ENCODE peak calls at places on chromosome 22, in eight cellular contexts. D is ovary, L is Calu3, T is H1, Y is kidney, A is choroid plexus epithelial cell, U is fibroblast of villous mesenchyme, V is colonic mucosa. P is an unnamed sample.

GRCh38 chr22:50656122-50657070 is 16.2 kb upstream of the SHANK3 start:
- DNase-seq in U (peak), Y (peak), A (peak), V (no peak), L (no peak), T (no peak), D (no peak), P (no peak)

GRCh38 chr22:27408068-27408467 is 393.5 kb downstream of the MN1 start:
- DNase-seq in A (no peak), D (no peak), T (no peak), V (no peak), Y (no peak), L (no peak), U (no peak), P (no peak)

GRCh38 chr22:37021710-37022482 is 2.4 kb downstream of the MPST start:
- DNase-seq in V (no peak), L (peak), D (no peak), Y (peak), U (peak), A (peak), T (peak), P (no peak)

GRCh38 chr22:28541137-28541536 is 138.5 kb downstream of the TTC28 start:
- DNase-seq in D (no peak), Y (no peak), T (no peak), A (no peak), V (no peak), U (no peak), L (no peak), P (no peak)

GRCh38 chr22:41925783-41926460 is 684 bp downstream of the TNFRSF13C start:
- DNase-seq in L (peak), D (no peak), U (peak), V (peak), A (peak), Y (no peak), T (peak), P (peak)

GRCh38 chr22:44479662-44480061 is 18.4 kb downstream of the RTL6 start:
- DNase-seq in V (no peak), T (no peak), Y (no peak), D (no peak), U (no peak), A (no peak), L (no peak), P (no peak)

GRCh38 chr22:41862530-41863266 is 29.8 kb downstream of the SREBF2 start:
- DNase-seq in Y (no peak), A (no peak), V (no peak), U (no peak), D (no peak), T (no peak), L (no peak), P (no peak)

GRCh38 chr22:47293368-47294221 is 531.1 kb downstream of the TBC1D22A start:
- DNase-seq in T (no peak), Y (no peak), A (no peak), D (no peak), L (no peak), U (no peak), V (no peak), P (no peak)

GRCh38 chr22:27397948-27398330 is 403.6 kb downstream of the MN1 start:
- DNase-seq in U (peak), A (peak), T (no peak), Y (peak), L (no peak), V (peak), D (peak), P (no peak)

GRCh38 chr22:42632096-42632495 is 8.3 kb downstream of the ATP5MGL start:
- DNase-seq in L (no peak), U (no peak), V (no peak), T (no peak), Y (no peak), D (no peak), A (peak), P (no peak)

GRCh38 chr22:27226666-27227065 is 569.3 kb downstream of the MIAT start:
- DNase-seq in Y (no peak), A (peak), U (no peak), L (no peak), T (no peak), V (no peak), D (no peak), P (no peak)

GRCh38 chr22:45007946-45008852 is 1.6 kb downstream of the PHF21B start:
- DNase-seq in L (no peak), T (peak), V (no peak), Y (peak), A (no peak), U (peak), D (peak), P (peak)

GRCh38 chr22:27668828-27669797 is 132.4 kb downstream of the MN1 start:
- DNase-seq in T (no peak), D (no peak), A (peak), V (peak), Y (peak), L (peak), U (peak), P (no peak)

GRCh38 chr22:39997939-39998726 is 3.4 kb downstream of the FAM83F start:
- DNase-seq in V (peak), L (peak), U (peak), A (peak), Y (peak), T (peak), D (peak), P (no peak)

GRCh38 chr22:42341779-42342178 is 71.3 kb upstream of the TCF20 start:
- DNase-seq in D (no peak), V (no peak), L (no peak), Y (no peak), A (no peak), U (no peak), T (no peak), P (no peak)

GRCh38 chr22:23822101-23822671 is 16.6 kb downstream of the DERL3 start:
- DNase-seq in L (no peak), T (no peak), Y (peak), A (no peak), D (no peak), V (no peak), U (no peak), P (no peak)

GRCh38 chr22:44357296-44357961 is 44.7 kb upstream of the SHISAL1 start:
- DNase-seq in Y (no peak), T (no peak), D (no peak), L (no peak), A (no peak), V (no peak), U (no peak), P (no peak)

GRCh38 chr22:29887358-29887757 is 4.4 kb downstream of the MTMR3 start:
- DNase-seq in V (no peak), A (no peak), T (no peak), U (no peak), D (no peak), Y (no peak), L (no peak), P (no peak)

GRCh38 chr22:30825711-30826505 is 131.2 kb downstream of the OSBP2 start:
- DNase-seq in D (no peak), V (no peak), T (peak), A (no peak), U (no peak), Y (peak), L (no peak), P (no peak)

GRCh38 chr22:27580311-27580897 is 221.2 kb downstream of the MN1 start:
- DNase-seq in V (no peak), U (no peak), L (peak), D (no peak), Y (no peak), T (no peak), A (no peak), P (no peak)

GRCh38 chr22:50530280-50530856 is 556 bp upstream of the TYMP start:
- DNase-seq in A (peak), V (peak), T (peak), L (no peak), U (peak), Y (no peak), D (no peak), P (no peak)

GRCh38 chr22:41197808-41198585 is 7.1 kb upstream of the L3MBTL2 start:
- DNase-seq in A (no peak), T (no peak), Y (peak), U (peak), D (no peak), V (peak), L (peak), P (no peak)

GRCh38 chr22:47126344-47126811 is 363.9 kb downstream of the TBC1D22A start:
- DNase-seq in V (no peak), U (no peak), D (no peak), L (no peak), Y (no peak), T (no peak), A (no peak), P (no peak)

GRCh38 chr22:23068096-23068831 is 2.1 kb upstream of the GNAZ start:
- DNase-seq in V (no peak), A (no peak), L (no peak), T (no peak), U (no peak), D (peak), Y (peak), P (peak)

GRCh38 chr22:46833228-46833627 is 70.8 kb downstream of the TBC1D22A start:
- DNase-seq in V (no peak), U (peak), D (no peak), T (peak), Y (no peak), L (peak), A (peak), P (no peak)

GRCh38 chr22:50119768-50120251 is 30.0 kb downstream of the MOV10L1 start:
- DNase-seq in D (peak), T (no peak), L (no peak), V (no peak), Y (no peak), U (peak), A (peak), P (no peak)

GRCh38 chr22:39868741-39869140 is 24.8 kb downstream of the ENTHD1 start:
- DNase-seq in D (no peak), V (no peak), T (no peak), L (no peak), U (no peak), A (no peak), Y (no peak), P (no peak)

GRCh38 chr22:22074634-22075381 is 92.2 kb upstream of the TOP3B start:
- DNase-seq in V (no peak), T (no peak), A (no peak), U (peak), Y (no peak), D (no peak), L (peak), P (no peak)

GRCh38 chr22:37229012-37229804 is 14.9 kb downstream of the RAC2 start:
- DNase-seq in D (no peak), Y (no peak), L (peak), V (no peak), U (peak), T (no peak), A (peak), P (no peak)

GRCh38 chr22:47000256-47000655 is 237.8 kb downstream of the TBC1D22A start:
- DNase-seq in T (no peak), L (no peak), D (no peak), U (no peak), Y (no peak), V (no peak), A (no peak), P (no peak)

GRCh38 chr22:44440224-44441160 is 57.5 kb downstream of the RTL6 start:
- DNase-seq in Y (peak), L (no peak), U (no peak), T (no peak), A (no peak), V (no peak), D (no peak), P (no peak)

GRCh38 chr22:29517215-29517908 is 36.2 kb downstream of the THOC5 start:
- DNase-seq in U (no peak), Y (no peak), T (no peak), D (no peak), V (no peak), A (no peak), L (no peak), P (no peak)

GRCh38 chr22:42317691-42318547 is 47.5 kb upstream of the TCF20 start:
- DNase-seq in V (peak), L (no peak), Y (peak), U (no peak), D (no peak), T (no peak), A (no peak), P (no peak)

GRCh38 chr22:43446881-43447280 is 35.1 kb downstream of the MPPED1 start:
- DNase-seq in D (no peak), A (no peak), U (no peak), T (no peak), L (peak), Y (no peak), V (no peak), P (no peak)

GRCh38 chr22:45353816-45354215 is 44.1 kb downstream of the FAM118A start:
- DNase-seq in A (no peak), Y (no peak), L (no peak), D (no peak), T (no peak), V (no peak), U (no peak), P (no peak)

GRCh38 chr22:32123657-32124056 is 35.4 kb downstream of the C22orf42 start:
- DNase-seq in L (peak), A (no peak), D (no peak), V (no peak), T (peak), Y (no peak), U (no peak), P (no peak)
- TF ChIP-seq CTCF in L (no peak), A (peak), D (no peak), V (no peak), T (peak), Y (no peak), U (no peak), P (peak)

GRCh38 chr22:17060126-17060525 is 24.7 kb upstream of the IL17RA start:
- DNase-seq in V (no peak), T (peak), D (no peak), L (no peak), Y (no peak), U (no peak), A (no peak), P (no peak)
- TF ChIP-seq CTCF in V (no peak), T (peak), D (no peak), L (no peak), Y (no peak), U (no peak), A (no peak), P (no peak)

DNA sequence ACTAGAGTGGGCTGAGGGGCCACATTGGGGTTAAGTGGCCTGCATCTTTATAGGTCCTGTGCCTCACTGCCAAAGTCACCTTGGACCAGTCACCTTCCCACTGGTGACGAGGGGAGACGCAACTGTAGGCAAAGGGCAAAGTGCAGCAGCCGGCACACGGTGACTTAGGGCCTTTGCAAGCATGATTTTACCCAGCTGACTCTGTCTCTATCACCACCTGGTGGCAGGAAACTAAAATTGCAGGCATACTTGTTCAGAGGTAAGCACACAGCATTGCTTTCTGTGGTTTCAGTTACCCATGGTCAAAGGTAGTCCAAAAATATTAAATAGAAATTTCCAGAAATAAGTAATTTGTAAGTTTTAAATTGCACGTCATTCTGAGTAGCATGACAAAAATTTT is 1164.4 kb downstream of the BRD1 start:
- DNase-seq in U (no peak), V (no peak), Y (no peak), A (no peak), L (no peak), D (no peak), T (no peak), P (no peak)
- TF ChIP-seq CTCF in U (peak), V (no peak), Y (no peak), A (peak), L (peak), D (no peak), T (peak), P (peak)

DNA sequence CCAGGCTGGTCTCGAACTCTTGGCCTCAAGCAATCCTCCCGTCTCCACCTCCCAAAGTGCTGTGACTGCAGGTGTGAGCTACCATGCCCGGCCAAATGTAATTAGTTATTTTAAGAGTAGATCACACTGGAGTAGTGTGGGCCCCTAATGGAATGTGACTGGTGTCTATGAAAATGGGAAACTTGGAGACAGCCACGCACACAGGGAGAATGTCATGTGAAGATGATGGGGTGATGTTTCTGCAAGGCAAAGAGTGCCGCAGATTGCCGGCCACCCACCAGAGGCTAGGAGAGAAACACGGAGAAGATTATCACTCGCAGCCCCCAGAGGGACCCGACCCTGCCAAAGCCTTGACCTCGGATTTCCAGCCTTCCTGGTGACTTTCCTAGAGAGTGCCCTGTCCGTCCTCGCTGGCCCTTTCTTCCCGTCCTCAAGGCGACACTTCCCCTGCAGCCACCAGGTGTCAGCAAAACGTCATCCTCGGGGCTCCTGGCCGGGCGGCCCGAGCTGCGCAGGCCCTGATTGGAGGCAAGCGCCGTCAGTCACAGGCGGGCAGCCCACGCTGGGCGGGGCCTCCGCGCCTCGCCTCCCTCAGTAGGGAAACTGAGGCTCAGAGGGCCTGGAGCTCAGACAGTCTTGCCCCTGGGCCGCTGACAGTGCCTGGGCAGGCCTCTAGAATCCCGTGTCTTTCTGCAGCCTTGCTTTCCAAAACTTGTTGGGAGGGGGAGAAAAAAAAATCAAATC is 16.3 kb downstream of the CRYBB2 start:
- DNase-seq in T (peak), V (peak), L (peak), Y (peak), U (peak), D (peak), A (peak), P (peak)
- TF ChIP-seq CTCF in T (peak), V (peak), L (peak), Y (peak), U (peak), D (peak), A (peak), P (peak)

GRCh38 chr22:19880786-19881569 is 26.3 kb upstream of the GNB1L start:
- DNase-seq in Y (peak), V (peak), U (peak), T (peak), D (peak), L (peak), A (peak), P (peak)
- TF ChIP-seq CTCF in Y (no peak), V (no peak), U (no peak), T (no peak), D (no peak), L (no peak), A (no peak), P (no peak)

GRCh38 chr22:35589071-35589735 is 27.9 kb downstream of the MB start:
- DNase-seq in D (peak), Y (peak), V (no peak), U (peak), L (peak), T (no peak), A (peak), P (no peak)
- TF ChIP-seq CTCF in D (no peak), Y (no peak), V (no peak), U (no peak), L (no peak), T (no peak), A (no peak), P (no peak)

P was measured in progenitor cell of endocrine pancreas.